ENCODE peak calls at places on chromosome 2, in nine cellular contexts. Z, B, R, I, K, P, S, F and E are unnamed samples.

GRCh38 chr2:179335732-179336131 is 71.1 kb upstream of the SESTD1 start:
- DNase-seq in I (no peak), Z (no peak), R (no peak), S (no peak), K (no peak), F (no peak), B (peak), P (no peak), E (no peak)

GRCh38 chr2:223797811-223798721 is 39.3 kb downstream of the AP1S3 start:
- DNase-seq in I (no peak), K (no peak), R (no peak), P (peak), Z (no peak), S (no peak), F (peak), B (peak), E (peak)

GRCh38 chr2:66539452-66539851 is 104.5 kb downstream of the MEIS1 start:
- DNase-seq in F (no peak), R (no peak), Z (no peak), K (no peak), S (no peak), B (peak), I (no peak), P (no peak), E (no peak)

GRCh38 chr2:152505495-152505906 is 170.5 kb downstream of the FMNL2 start:
- DNase-seq in S (no peak), P (no peak), F (peak), R (no peak), Z (peak), I (peak), B (peak), K (no peak), E (no peak)

GRCh38 chr2:240215676-240216051 is 75.2 kb upstream of the OTOS start:
- DNase-seq in I (peak), S (no peak), R (no peak), K (no peak), B (no peak), Z (no peak), P (peak), F (no peak), E (no peak)

GRCh38 chr2:47038656-47039501 is 116.2 kb downstream of the STPG4 start:
- DNase-seq in Z (no peak), R (no peak), S (no peak), K (no peak), B (no peak), I (no peak), P (no peak), F (no peak), E (no peak)

GRCh38 chr2:128545829-128546228 is 227.2 kb upstream of the HS6ST1 start:
- DNase-seq in B (no peak), Z (no peak), K (no peak), F (no peak), R (no peak), S (no peak), I (no peak), P (no peak), E (no peak)

GRCh38 chr2:219489315-219489714 is 9.4 kb upstream of the GMPPA start:
- DNase-seq in B (no peak), Z (no peak), P (no peak), F (no peak), K (no peak), S (no peak), R (no peak), I (no peak), E (no peak)

GRCh38 chr2:183359867-183360266 is 235.6 kb downstream of the NUP35 start:
- DNase-seq in B (peak), R (no peak), I (no peak), Z (no peak), P (no peak), K (peak), S (no peak), F (peak), E (no peak)

GRCh38 chr2:203463176-203463797 is 71.8 kb downstream of the RAPH1 start:
- DNase-seq in I (no peak), S (no peak), P (no peak), K (no peak), R (no peak), F (no peak), B (peak), Z (no peak), E (no peak)

GRCh38 chr2:124661558-124661957 is 636.5 kb downstream of the CNTNAP5 start:
- DNase-seq in K (no peak), I (no peak), B (no peak), F (no peak), S (no peak), R (no peak), Z (no peak), P (no peak), E (no peak)

GRCh38 chr2:109694190-109694589 is 80.0 kb downstream of the SOWAHC start:
- DNase-seq in R (peak), I (no peak), P (no peak), F (peak), K (no peak), Z (no peak), B (peak), S (no peak), E (no peak)

GRCh38 chr2:95301876-95302641 is 4.9 kb downstream of the KCNIP3 start:
- DNase-seq in Z (no peak), I (no peak), F (no peak), P (no peak), S (no peak), R (no peak), B (no peak), K (no peak), E (no peak)

GRCh38 chr2:222950886-222951285 is 90.0 kb downstream of the ACSL3 start:
- DNase-seq in Z (no peak), I (no peak), P (no peak), F (peak), S (no peak), B (peak), K (no peak), R (no peak), E (no peak)

DNA sequence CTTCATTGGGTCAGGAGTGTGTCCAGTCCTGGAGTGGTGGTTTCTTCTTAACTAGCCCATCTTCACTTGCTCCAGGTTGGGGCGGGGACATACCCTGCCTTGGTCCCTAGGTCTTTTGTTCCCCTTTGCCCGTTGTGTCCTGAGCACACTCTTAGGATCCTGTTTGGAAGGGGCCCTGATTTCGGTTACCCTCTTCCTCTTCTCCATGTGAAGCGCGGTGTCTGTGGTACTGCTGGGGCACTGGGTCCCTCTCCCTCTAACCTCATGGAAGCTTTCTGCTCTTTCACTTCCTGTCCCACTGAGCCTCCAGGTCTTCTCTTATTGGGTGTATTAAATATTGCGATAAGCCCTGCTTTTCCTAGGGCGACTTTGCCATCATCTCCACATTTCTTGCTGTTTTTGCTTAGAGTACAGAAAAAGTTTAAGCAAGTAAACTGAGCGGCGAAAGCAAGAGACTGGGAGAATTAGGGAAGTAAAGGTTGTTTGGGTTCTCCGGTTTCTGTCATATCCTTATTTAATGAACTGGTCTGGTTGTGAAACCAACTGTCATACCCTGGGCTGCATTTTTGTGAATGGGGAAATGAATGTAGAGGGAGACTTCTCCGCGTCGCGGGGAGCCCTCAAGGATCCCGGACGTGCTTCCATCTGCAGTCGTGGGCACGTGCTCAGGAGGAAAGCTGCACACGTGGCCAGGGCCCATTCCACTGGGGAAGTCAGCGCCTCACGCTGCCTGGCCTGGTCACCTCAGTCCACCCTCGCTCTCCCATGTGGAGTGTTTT is 73.8 kb upstream of the B3GNT7 start:
- DNase-seq in S (peak), B (no peak), P (no peak), Z (peak), I (peak), R (no peak), K (no peak), F (no peak), E (no peak)
- H3K27ac ChIP-seq in S (peak), B (no peak), P (no peak), Z (peak), I (peak), R (no peak), K (no peak), F (no peak), E (no peak)

DNA sequence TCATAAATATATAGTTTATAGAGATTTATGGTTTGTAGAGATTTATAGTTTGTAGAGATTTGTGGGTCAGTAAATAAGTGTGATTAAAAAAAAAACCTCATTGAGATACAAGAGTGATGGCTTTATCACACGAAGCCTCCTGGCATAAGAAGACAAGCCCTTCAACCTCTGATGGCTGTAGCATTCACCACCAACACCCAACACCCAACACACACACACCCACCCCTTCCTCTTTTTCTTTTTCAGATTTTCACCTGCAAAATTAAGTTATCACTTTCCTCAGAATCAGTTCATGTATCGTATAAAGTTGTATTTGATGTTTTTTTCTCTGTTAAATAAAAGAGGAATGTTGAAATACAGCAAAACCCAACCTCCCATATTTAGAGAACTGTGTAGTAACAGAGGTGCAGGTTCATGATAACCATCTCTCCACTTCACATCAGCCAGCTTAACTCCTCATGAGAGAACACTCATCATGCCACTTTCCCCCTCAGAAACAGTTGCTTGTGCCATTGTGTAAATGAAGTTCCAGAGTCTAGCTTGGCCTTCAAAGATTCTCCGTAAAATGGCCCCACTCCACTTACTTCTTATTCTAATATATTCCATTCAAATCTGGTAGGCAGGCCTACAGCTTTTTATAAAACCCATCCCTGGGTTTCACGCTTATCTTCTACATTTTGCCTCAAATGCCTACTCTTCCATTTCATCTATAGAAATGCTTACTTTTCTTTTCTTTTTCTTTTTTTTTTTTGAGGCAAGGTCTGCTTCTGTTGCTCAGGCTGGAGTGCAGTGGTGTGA is 105.9 kb downstream of the SPTBN1 start:
- DNase-seq in Z (no peak), K (no peak), I (no peak), S (no peak), F (no peak), R (no peak), B (no peak), P (no peak), E (no peak)
- H3K27ac ChIP-seq in Z (peak), K (no peak), I (no peak), S (peak), F (no peak), R (no peak), B (no peak), P (no peak), E (no peak)

GRCh38 chr2:45837812-45838341 is 186.4 kb downstream of the PRKCE start:
- DNase-seq in P (no peak), K (no peak), R (no peak), S (no peak), B (no peak), F (no peak), I (no peak), Z (no peak), E (no peak)
- H3K27ac ChIP-seq in P (no peak), K (no peak), R (no peak), S (no peak), B (no peak), F (no peak), I (no peak), Z (no peak), E (no peak)

DNA sequence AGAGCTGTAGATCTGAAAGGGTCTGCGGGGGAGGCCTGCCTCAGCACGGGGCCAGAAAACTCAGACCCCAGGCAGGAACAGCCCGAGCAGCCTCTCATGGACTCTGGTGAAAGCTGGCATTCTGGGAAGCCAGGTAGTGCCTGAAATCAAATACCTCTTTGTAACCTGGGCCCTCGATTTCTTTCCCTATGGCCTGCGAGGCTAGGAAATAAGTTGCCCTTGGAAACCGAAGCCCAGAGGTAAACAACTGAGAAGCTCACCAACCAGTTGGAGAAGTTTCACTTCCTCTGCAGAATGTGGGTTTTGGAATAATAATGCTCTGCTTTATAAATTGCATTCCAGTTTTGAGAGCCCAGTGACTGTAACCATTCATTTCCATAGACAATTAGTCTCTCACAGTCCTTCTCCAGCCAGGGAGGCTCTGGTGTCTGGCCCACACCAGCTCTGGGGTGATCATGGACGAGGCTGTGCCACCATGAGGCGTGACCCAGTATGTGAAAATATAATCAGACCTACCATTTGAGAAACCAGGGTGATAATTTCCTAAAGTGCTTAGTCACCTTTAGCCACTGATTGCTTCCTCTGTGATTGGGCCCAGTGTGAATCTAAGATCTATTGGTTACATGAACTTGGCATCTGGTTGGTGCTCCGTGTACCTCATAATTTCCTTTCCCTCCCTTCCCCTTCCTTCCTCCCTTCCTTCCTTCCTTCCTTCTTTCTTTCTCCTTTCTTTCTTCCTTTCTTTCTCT is 133.1 kb upstream of the PELI1 start:
- DNase-seq in R (peak), K (no peak), S (no peak), B (peak), P (no peak), I (no peak), Z (no peak), F (no peak), E (peak)
- H3K27ac ChIP-seq in R (peak), K (no peak), S (peak), B (no peak), P (no peak), I (no peak), Z (peak), F (no peak), E (peak)

GRCh38 chr2:20596973-20597867 is 53.7 kb downstream of the HS1BP3 start:
- DNase-seq in K (no peak), S (peak), P (peak), R (no peak), I (peak), F (no peak), Z (peak), B (no peak), E (no peak)
- H3K27ac ChIP-seq in K (no peak), S (peak), P (no peak), R (no peak), I (peak), F (peak), Z (peak), B (no peak), E (peak)

DNA sequence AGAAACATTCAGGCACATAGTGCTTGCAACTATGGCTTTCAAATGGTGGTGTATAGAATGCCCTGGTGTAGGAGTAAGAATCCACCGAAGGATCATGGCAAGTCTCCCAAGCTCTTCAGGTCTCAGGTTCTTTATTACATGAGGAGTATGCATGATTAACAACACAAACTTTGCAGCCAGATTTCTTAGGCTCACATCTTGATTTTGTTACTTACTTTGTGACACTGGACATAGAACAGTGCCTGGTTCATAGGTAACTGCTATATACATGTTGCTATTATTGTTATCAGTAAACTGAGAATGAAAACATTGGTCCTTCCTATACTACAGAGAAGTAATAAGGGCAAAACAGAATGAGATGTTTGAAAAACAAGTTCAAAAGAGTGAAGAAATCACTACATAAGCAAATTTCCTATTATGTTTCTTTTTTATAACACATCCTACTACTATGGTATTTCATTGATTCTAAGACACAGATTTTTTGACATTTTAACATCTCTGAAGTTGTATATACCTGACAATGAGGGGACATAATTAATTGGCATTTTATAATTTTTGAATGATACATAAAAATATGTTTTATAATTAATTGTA is 284.9 kb downstream of the C1D start:
- DNase-seq in F (no peak), K (no peak), P (no peak), I (no peak), S (no peak), Z (no peak), B (no peak), R (no peak), E (no peak)
- H3K27ac ChIP-seq in F (no peak), K (no peak), P (no peak), I (no peak), S (no peak), Z (no peak), B (no peak), R (no peak), E (no peak)

GRCh38 chr2:6957031-6957714 is 40.0 kb downstream of the RNF144A start:
- DNase-seq in K (no peak), P (no peak), Z (no peak), B (no peak), I (no peak), R (no peak), F (no peak), S (no peak), E (no peak)

GRCh38 chr2:6958616-6959235 is 41.5 kb downstream of the RNF144A start:
- DNase-seq in S (no peak), I (no peak), K (no peak), R (no peak), P (no peak), F (no peak), B (peak), Z (no peak), E (no peak)

GRCh38 chr2:6954586-6954985 is 37.4 kb downstream of the RNF144A start:
- DNase-seq in I (no peak), S (no peak), F (no peak), Z (no peak), K (no peak), R (no peak), B (no peak), P (no peak), E (no peak)

GRCh38 chr2:6957910-6958615 is 40.9 kb downstream of the RNF144A start:
- DNase-seq in Z (no peak), R (no peak), K (no peak), P (peak), F (no peak), B (peak), S (no peak), I (no peak), E (no peak)

GRCh38 chr2:6955523-6956136 is 38.4 kb downstream of the RNF144A start:
- DNase-seq in Z (no peak), F (no peak), R (no peak), S (no peak), B (peak), I (no peak), K (no peak), P (no peak), E (no peak)
- H3K27ac ChIP-seq in Z (peak), F (no peak), R (no peak), S (peak), B (no peak), I (peak), K (no peak), P (peak), E (peak)